ENCODE peak calls at places on chromosomes 11 and 22, in ten cellular contexts. R is WTC11; Y is gastroesophageal sphincter; H is aorta; D is upper lobe of right lung; O is heart left ventricle; W is stimulated activated naive CD8-positive, alpha-beta T cell treated with anti-CD3 and anti-CD28 coated beads, Interleukin-15, Interleukin-2, amounts not matched to agents 100 U/mL and 50 U/mL, for 24 hours; V is GM23338; L is Right ventricle myocardium superior; B is right cardiac atrium. J is an unnamed sample.
A peak's percentile ranks its signal among the peaks of the same experiment; 100 is the strongest.

GRCh38 chr11:76744186-76745058 is 38.7 kb upstream of the TSKU start:
- ATAC-seq in R (peak; percentile 23), Y (peak; percentile 68), H (peak; percentile 58), D (peak; percentile 88), O (no peak), W (no peak), V (peak; percentile 41), L (no peak), B (peak; percentile 57), J (peak; percentile 11)

GRCh38 chr11:115792903-115793302 is 288.7 kb upstream of the CADM1 start:
- ATAC-seq in R (no peak), Y (no peak), H (no peak), D (no peak), O (no peak), W (no peak), V (no peak), L (no peak), B (no peak), J (no peak)

GRCh38 chr22:19774628-19775027 is 14.1 kb downstream of the TBX1 start:
- ATAC-seq in R (no peak), Y (no peak), H (no peak), D (no peak), O (no peak), W (no peak), V (no peak), L (no peak), B (no peak), J (no peak)

GRCh38 chr11:12547953-12548650 is 126.1 kb upstream of the TEAD1 start:
- ATAC-seq in R (no peak), Y (no peak), H (no peak), D (no peak), O (peak; percentile 69), W (no peak), V (no peak), L (peak; percentile 75), B (peak; percentile 35), J (no peak)

GRCh38 chr11:65395961-65396530 is 9.6 kb downstream of the FRMD8 start:
- ATAC-seq in R (no peak), Y (no peak), H (no peak), D (no peak), O (no peak), W (no peak), V (no peak), L (no peak), B (no peak), J (no peak)

GRCh38 chr11:120738516-120739046 is 227.0 kb downstream of the GRIK4 start:
- ATAC-seq in R (no peak), Y (no peak), H (no peak), D (no peak), O (no peak), W (no peak), V (no peak), L (no peak), B (no peak), J (peak; percentile 39)

GRCh38 chr22:41000941-41001721 is 50.0 kb downstream of the RBX1 start:
- ATAC-seq in R (no peak), Y (no peak), H (no peak), D (no peak), O (no peak), W (no peak), V (no peak), L (no peak), B (no peak), J (no peak)

GRCh38 chr22:21626735-21627469 is 2.9 kb downstream of the YDJC start:
- ATAC-seq in R (no peak), Y (no peak), H (no peak), D (no peak), O (no peak), W (no peak), V (no peak), L (no peak), B (no peak), J (no peak)

GRCh38 chr11:113984781-113985180 is 9.9 kb downstream of the HTR3A start:
- ATAC-seq in R (no peak), Y (no peak), H (no peak), D (no peak), O (no peak), W (no peak), V (no peak), L (no peak), B (no peak), J (no peak)

GRCh38 chr11:16155448-16155847 is 200.9 kb downstream of the SOX6 start:
- ATAC-seq in R (no peak), Y (no peak), H (no peak), D (peak; percentile 15), O (no peak), W (no peak), V (no peak), L (no peak), B (no peak), J (peak; percentile 79)

GRCh38 chr22:29269230-29269604 is 1.1 kb downstream of the EWSR1 start:
- ATAC-seq in R (no peak), Y (no peak), H (no peak), D (no peak), O (no peak), W (no peak), V (no peak), L (no peak), B (no peak), J (no peak)

GRCh38 chr11:17752144-17752543 is 17.6 kb downstream of the KCNC1 start:
- ATAC-seq in R (no peak), Y (no peak), H (no peak), D (no peak), O (no peak), W (no peak), V (no peak), L (no peak), B (no peak), J (no peak)

GRCh38 chr11:82732734-82733443 is 775 bp downstream of the FAM181B start:
- ATAC-seq in R (peak; percentile 7), Y (peak; percentile 46), H (peak; percentile 42), D (peak; percentile 16), O (no peak), W (no peak), V (peak; percentile 27), L (peak; percentile 30), B (peak; percentile 33), J (peak; percentile 35)

GRCh38 chr22:28856095-28856455 is 27.3 kb upstream of the ZNRF3 start:
- ATAC-seq in R (no peak), Y (no peak), H (no peak), D (no peak), O (no peak), W (no peak), V (no peak), L (peak; percentile 10), B (no peak), J (peak; percentile 31)

GRCh38 chr11:111937859-111938258 is 716 bp downstream of the DIXDC1 start:
- ATAC-seq in R (peak; percentile 9), Y (no peak), H (peak; percentile 46), D (no peak), O (no peak), W (no peak), V (peak; percentile 16), L (no peak), B (peak; percentile 13), J (no peak)

GRCh38 chr11:17343907-17344306 is 7.7 kb upstream of the NCR3LG1 start:
- ATAC-seq in R (peak; percentile 56), Y (no peak), H (no peak), D (no peak), O (no peak), W (peak; percentile 96), V (peak; percentile 48), L (no peak), B (no peak), J (no peak)

GRCh38 chr22:38981659-38982007 is 514 bp upstream of the APOBEC3B start:
- ATAC-seq in R (no peak), Y (peak; percentile 58), H (peak; percentile 73), D (no peak), O (peak; percentile 30), W (peak; percentile 3), V (peak; percentile 36), L (no peak), B (peak; percentile 44), J (peak; percentile 7)

GRCh38 chr11:12212181-12212820 is 101.9 kb downstream of the MICAL2 start:
- ATAC-seq in R (no peak), Y (no peak), H (no peak), D (no peak), O (no peak), W (no peak), V (no peak), L (no peak), B (no peak), J (no peak)

GRCh38 chr11:623349-623869 is 1.3 kb downstream of the CDHR5 start:
- ATAC-seq in R (no peak), Y (no peak), H (no peak), D (no peak), O (no peak), W (no peak), V (no peak), L (no peak), B (no peak), J (no peak)

GRCh38 chr22:20875296-20875695 is 16.5 kb downstream of the SNAP29 start:
- ATAC-seq in R (no peak), Y (no peak), H (no peak), D (no peak), O (no peak), W (no peak), V (no peak), L (no peak), B (no peak), J (no peak)

GRCh38 chr11:9606799-9607510 is 33.5 kb downstream of the WEE1 start:
- ATAC-seq in R (peak; percentile 92), Y (no peak), H (no peak), D (peak; percentile 21), O (no peak), W (no peak), V (peak; percentile 90), L (no peak), B (peak; percentile 9), J (peak; percentile 26)

GRCh38 chr11:27473017-27473406 is 422 bp upstream of the LGR4 start:
- ATAC-seq in R (no peak), Y (peak; percentile 13), H (peak; percentile 12), D (no peak), O (no peak), W (no peak), V (peak; percentile 1), L (peak; percentile 14), B (peak; percentile 44), J (no peak)

GRCh38 chr22:37218771-37219411 is 6.6 kb upstream of the SSTR3 start:
- ATAC-seq in R (no peak), Y (no peak), H (no peak), D (no peak), O (no peak), W (peak; percentile 80), V (no peak), L (no peak), B (no peak), J (peak; percentile 53)

GRCh38 chr11:3989891-3990290 is 104.7 kb upstream of the RRM1 start:
- ATAC-seq in R (no peak), Y (no peak), H (no peak), D (no peak), O (no peak), W (peak; percentile 79), V (no peak), L (no peak), B (no peak), J (no peak)

GRCh38 chr22:46119729-46120419 is 30.5 kb upstream of the PPARA start:
- ATAC-seq in R (peak; percentile 8), Y (no peak), H (peak; percentile 20), D (no peak), O (no peak), W (no peak), V (no peak), L (no peak), B (no peak), J (no peak)

GRCh38 chr11:10674440-10674855 is 19.1 kb downstream of the IRAG1 start:
- ATAC-seq in R (peak; percentile 41), Y (peak; percentile 68), H (peak; percentile 59), D (peak; percentile 24), O (peak; percentile 22), W (no peak), V (peak; percentile 43), L (peak; percentile 65), B (peak; percentile 79), J (no peak)

GRCh38 chr22:39348909-39349505 is 784 bp upstream of the SYNGR1 start:
- ATAC-seq in R (peak; percentile 12), Y (peak; percentile 29), H (peak; percentile 55), D (peak; percentile 70), O (peak; percentile 50), W (no peak), V (peak; percentile 5), L (peak; percentile 36), B (peak; percentile 45), J (peak; percentile 17)

GRCh38 chr11:36478700-36479329 is 31.3 kb downstream of the TRAF6 start:
- ATAC-seq in R (peak; percentile 60), Y (no peak), H (peak; percentile 80), D (peak; percentile 69), O (no peak), W (no peak), V (peak; percentile 69), L (peak; percentile 77), B (peak; percentile 55), J (peak; percentile 43)

J was measured in esophagus mucosa.